ENCODE peak calls at places on chromosomes 11 and 22, in five cellular contexts. One of them, this sample, is unnamed.
A peak's percentile ranks its signal among the peaks of the same experiment; 100 is the strongest.

GRCh38 chr22:43861529-43861928 is 784 bp downstream of the SULT4A1 start:
- DNase-seq in SK-N-SH: peak; percentile 48
- DNase-seq in endothelial cell of umbilical vein: no peak
- DNase-seq in neural progenitor cell: no peak
- DNase-seq in mammary epithelial cell: no peak
- DNase-seq in this sample: peak; percentile 57

GRCh38 chr22:30327864-30328345 is 1.2 kb upstream of the TBC1D10A start:
- DNase-seq in SK-N-SH: peak; percentile 35
- DNase-seq in endothelial cell of umbilical vein: no peak
- DNase-seq in neural progenitor cell: peak; percentile 31
- DNase-seq in mammary epithelial cell: peak; percentile 46
- DNase-seq in this sample: no peak

GRCh38 chr11:68721075-68721474 is 30.2 kb downstream of the TESMIN start:
- DNase-seq in SK-N-SH: no peak
- DNase-seq in endothelial cell of umbilical vein: no peak
- DNase-seq in neural progenitor cell: no peak
- DNase-seq in mammary epithelial cell: no peak
- DNase-seq in this sample: no peak

GRCh38 chr11:59553323-59553722 is 42.0 kb downstream of the OR4D9 start:
- DNase-seq in SK-N-SH: no peak
- DNase-seq in endothelial cell of umbilical vein: no peak
- DNase-seq in neural progenitor cell: no peak
- DNase-seq in mammary epithelial cell: no peak
- DNase-seq in this sample: no peak

GRCh38 chr11:102111011-102111786 is 952 bp downstream of the YAP1 start:
- DNase-seq in SK-N-SH: peak; percentile 50
- DNase-seq in endothelial cell of umbilical vein: peak; percentile 77
- DNase-seq in neural progenitor cell: peak; percentile 93
- DNase-seq in mammary epithelial cell: peak; percentile 72
- DNase-seq in this sample: peak; percentile 84

GRCh38 chr11:93906486-93906885 is 56.1 kb upstream of the VSTM5 start:
- DNase-seq in SK-N-SH: no peak
- DNase-seq in endothelial cell of umbilical vein: no peak
- DNase-seq in neural progenitor cell: no peak
- DNase-seq in mammary epithelial cell: no peak
- DNase-seq in this sample: peak; percentile 42

GRCh38 chr11:34639545-34639944 is 18.7 kb downstream of the EHF start:
- DNase-seq in SK-N-SH: no peak
- DNase-seq in endothelial cell of umbilical vein: no peak
- DNase-seq in neural progenitor cell: no peak
- DNase-seq in mammary epithelial cell: no peak
- DNase-seq in this sample: no peak

GRCh38 chr22:42462016-42462415 is 29.8 kb upstream of the NFAM1 start:
- DNase-seq in SK-N-SH: peak; percentile 58
- DNase-seq in endothelial cell of umbilical vein: no peak
- DNase-seq in neural progenitor cell: peak; percentile 41
- DNase-seq in mammary epithelial cell: no peak
- DNase-seq in this sample: no peak

GRCh38 chr22:41976961-41977566 is 7.8 kb downstream of the SEPTIN3 start:
- DNase-seq in SK-N-SH: peak; percentile 70
- DNase-seq in endothelial cell of umbilical vein: no peak
- DNase-seq in neural progenitor cell: peak; percentile 42
- DNase-seq in mammary epithelial cell: no peak
- DNase-seq in this sample: no peak

GRCh38 chr11:59172345-59173079 is 580 bp downstream of the DTX4 start:
- DNase-seq in SK-N-SH: peak; percentile 63
- DNase-seq in endothelial cell of umbilical vein: no peak
- DNase-seq in neural progenitor cell: peak; percentile 51
- DNase-seq in mammary epithelial cell: peak; percentile 27
- DNase-seq in this sample: no peak

GRCh38 chr22:31036671-31037550 is 44.2 kb upstream of the SMTN start:
- DNase-seq in SK-N-SH: no peak
- DNase-seq in endothelial cell of umbilical vein: no peak
- DNase-seq in neural progenitor cell: no peak
- DNase-seq in mammary epithelial cell: peak; percentile 67
- DNase-seq in this sample: peak; percentile 33

GRCh38 chr11:112635338-112635737 is 325.9 kb upstream of the NCAM1 start:
- DNase-seq in SK-N-SH: no peak
- DNase-seq in endothelial cell of umbilical vein: no peak
- DNase-seq in neural progenitor cell: no peak
- DNase-seq in mammary epithelial cell: no peak
- DNase-seq in this sample: no peak

GRCh38 chr11:36150986-36151385 is 138.2 kb downstream of the COMMD9 start:
- DNase-seq in SK-N-SH: no peak
- DNase-seq in endothelial cell of umbilical vein: no peak
- DNase-seq in neural progenitor cell: no peak
- DNase-seq in mammary epithelial cell: no peak
- DNase-seq in this sample: no peak

GRCh38 chr11:48148749-48149148 is 67.9 kb upstream of the OR4B1 start:
- DNase-seq in SK-N-SH: no peak
- DNase-seq in endothelial cell of umbilical vein: peak; percentile 16
- DNase-seq in neural progenitor cell: no peak
- DNase-seq in mammary epithelial cell: peak; percentile 26
- DNase-seq in this sample: no peak

GRCh38 chr22:25884121-25884520 is 142.1 kb downstream of the MYO18B start:
- DNase-seq in SK-N-SH: no peak
- DNase-seq in endothelial cell of umbilical vein: no peak
- DNase-seq in neural progenitor cell: no peak
- DNase-seq in mammary epithelial cell: no peak
- DNase-seq in this sample: no peak

GRCh38 chr22:42881298-42881697 is 24.2 kb upstream of the ARFGAP3 start:
- DNase-seq in SK-N-SH: no peak
- DNase-seq in endothelial cell of umbilical vein: no peak
- DNase-seq in neural progenitor cell: no peak
- DNase-seq in mammary epithelial cell: no peak
- DNase-seq in this sample: no peak

GRCh38 chr11:103061656-103062055 is 30.3 kb downstream of the DCUN1D5 start:
- DNase-seq in SK-N-SH: no peak
- DNase-seq in endothelial cell of umbilical vein: no peak
- DNase-seq in neural progenitor cell: no peak
- DNase-seq in mammary epithelial cell: no peak
- DNase-seq in this sample: no peak

GRCh38 chr22:19126874-19127273 is 4.2 kb upstream of the TSSK2 start:
- DNase-seq in SK-N-SH: no peak
- DNase-seq in endothelial cell of umbilical vein: no peak
- DNase-seq in neural progenitor cell: no peak
- DNase-seq in mammary epithelial cell: no peak
- DNase-seq in this sample: no peak

GRCh38 chr11:66467756-66468155 is 1.1 kb downstream of the PELI3 start:
- DNase-seq in SK-N-SH: peak; percentile 54
- DNase-seq in endothelial cell of umbilical vein: no peak
- DNase-seq in neural progenitor cell: peak; percentile 75
- DNase-seq in mammary epithelial cell: no peak
- DNase-seq in this sample: no peak

GRCh38 chr11:9313648-9314290 is 624 bp downstream of the TMEM41B start:
- DNase-seq in SK-N-SH: no peak
- DNase-seq in endothelial cell of umbilical vein: peak; percentile 59
- DNase-seq in neural progenitor cell: peak; percentile 63
- DNase-seq in mammary epithelial cell: peak; percentile 30
- DNase-seq in this sample: peak; percentile 27

GRCh38 chr11:122646549-122647340 is 8.8 kb upstream of the UBASH3B start:
- DNase-seq in SK-N-SH: no peak
- DNase-seq in endothelial cell of umbilical vein: no peak
- DNase-seq in neural progenitor cell: no peak
- DNase-seq in mammary epithelial cell: peak; percentile 75
- DNase-seq in this sample: peak; percentile 91

GRCh38 chr11:26753738-26754504 is 32.1 kb upstream of the SLC5A12 start:
- DNase-seq in SK-N-SH: peak; percentile 45
- DNase-seq in endothelial cell of umbilical vein: peak; percentile 35
- DNase-seq in neural progenitor cell: peak; percentile 79
- DNase-seq in mammary epithelial cell: peak; percentile 40
- DNase-seq in this sample: peak; percentile 61
- H3K4me1 ChIP-seq in SK-N-SH: no peaks in the 10 kb centered on the region
- H3K4me1 ChIP-seq in endothelial cell of umbilical vein: no peaks in the 10 kb centered on the region
- H3K4me1 ChIP-seq in neural progenitor cell: no peaks in the 10 kb centered on the region
- H3K4me1 ChIP-seq in mammary epithelial cell: no peaks in the 10 kb centered on the region
- H3K4me1 ChIP-seq in this sample: no peaks in the 10 kb centered on the region

GRCh38 chr11:134890446-134890845 is 478.4 kb upstream of the B3GAT1 start:
- DNase-seq in SK-N-SH: no peak
- DNase-seq in endothelial cell of umbilical vein: no peak
- DNase-seq in neural progenitor cell: no peak
- DNase-seq in mammary epithelial cell: no peak
- DNase-seq in this sample: no peak
- H3K27me3 ChIP-seq in SK-N-SH: no peaks in the 10 kb centered on the region
- H3K27me3 ChIP-seq in endothelial cell of umbilical vein: no peaks in the 10 kb centered on the region
- H3K27me3 ChIP-seq in neural progenitor cell: no peaks in the 10 kb centered on the region
- H3K27me3 ChIP-seq in mammary epithelial cell: no peaks in the 10 kb centered on the region
- H3K27me3 ChIP-seq in this sample: no peaks in the 10 kb centered on the region

DNA sequence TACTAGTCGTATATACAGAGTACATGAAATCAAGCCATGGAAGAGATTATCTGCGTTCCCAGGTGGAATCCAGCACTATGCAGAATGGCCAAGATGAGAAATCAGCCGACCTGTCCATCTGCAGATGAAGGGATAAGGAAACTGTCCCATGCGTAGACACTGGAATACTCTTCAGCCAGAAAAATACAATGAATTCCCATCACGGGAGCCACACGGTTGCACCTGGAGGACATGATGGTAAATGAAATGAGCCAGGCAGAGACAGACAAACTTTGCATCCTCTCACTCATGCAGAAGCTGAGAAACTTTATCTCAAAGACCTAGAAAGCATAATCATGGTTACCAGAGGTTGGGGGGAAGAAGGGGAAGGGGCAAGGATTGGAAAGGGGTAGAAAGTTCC is 111.9 kb upstream of the TOP3B start:
- DNase-seq in SK-N-SH: no peak
- DNase-seq in endothelial cell of umbilical vein: no peak
- DNase-seq in neural progenitor cell: no peak
- DNase-seq in mammary epithelial cell: no peak
- DNase-seq in this sample: no peak
- H3K9ac ChIP-seq in SK-N-SH: no peak overlapping the region
- H3K9ac ChIP-seq in endothelial cell of umbilical vein: no peak overlapping the region
- H3K9ac ChIP-seq in neural progenitor cell: no peak overlapping the region
- H3K9ac ChIP-seq in mammary epithelial cell: no peak overlapping the region
- H3K9ac ChIP-seq in this sample: no peak overlapping the region

GRCh38 chr22:46618104-46618647 is 2.0 kb upstream of the GRAMD4 start:
- DNase-seq in SK-N-SH: no peak
- DNase-seq in endothelial cell of umbilical vein: no peak
- DNase-seq in neural progenitor cell: no peak
- DNase-seq in mammary epithelial cell: no peak
- DNase-seq in this sample: no peak

GRCh38 chr22:46619830-46620501 is at the start of gene GRAMD4:
- DNase-seq in SK-N-SH: peak; percentile 95
- DNase-seq in endothelial cell of umbilical vein: no peak
- DNase-seq in neural progenitor cell: peak; percentile 55
- DNase-seq in mammary epithelial cell: no peak
- DNase-seq in this sample: peak; percentile 35

GRCh38 chr22:46619240-46619829 is 851 bp upstream of the GRAMD4 start:
- DNase-seq in SK-N-SH: no peak
- DNase-seq in endothelial cell of umbilical vein: no peak
- DNase-seq in neural progenitor cell: no peak
- DNase-seq in mammary epithelial cell: no peak
- DNase-seq in this sample: no peak

GRCh38 chr22:46617250-46618103 is 2.7 kb upstream of the GRAMD4 start:
- DNase-seq in SK-N-SH: no peak
- DNase-seq in endothelial cell of umbilical vein: no peak
- DNase-seq in neural progenitor cell: no peak
- DNase-seq in mammary epithelial cell: no peak
- DNase-seq in this sample: no peak

DNA sequence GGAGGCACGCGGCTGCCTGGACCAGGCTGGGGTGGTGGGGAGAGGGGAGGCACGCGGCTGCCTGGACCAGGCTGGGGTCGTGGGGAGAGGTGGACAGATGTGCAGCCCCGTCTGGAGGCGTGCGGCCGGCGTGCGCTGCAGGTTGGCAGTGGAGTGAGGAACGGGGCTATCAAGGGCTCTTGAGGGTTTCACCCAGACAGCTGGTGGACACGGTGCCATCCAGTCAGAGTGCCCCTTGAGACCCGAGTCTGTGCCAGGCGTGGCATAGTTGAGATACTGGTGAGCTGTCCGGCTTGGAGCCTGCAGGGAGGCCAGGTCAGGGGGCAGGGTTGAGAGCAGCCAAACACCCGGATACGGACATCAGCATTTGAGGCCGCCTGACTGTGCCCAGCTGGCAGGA is 1.5 kb upstream of the GRAMD4 start:
- DNase-seq in SK-N-SH: no peak
- DNase-seq in endothelial cell of umbilical vein: no peak
- DNase-seq in neural progenitor cell: no peak
- DNase-seq in mammary epithelial cell: no peak
- DNase-seq in this sample: no peak
- H3K4me1 ChIP-seq in SK-N-SH: no peaks in the 10 kb centered on the region
- H3K4me1 ChIP-seq in endothelial cell of umbilical vein: peaks cover 6% of the 10 kb centered on the region
- H3K4me1 ChIP-seq in neural progenitor cell: peaks cover 16% of the 10 kb centered on the region
- H3K4me1 ChIP-seq in mammary epithelial cell: peaks cover 14% of the 10 kb centered on the region
- H3K4me1 ChIP-seq in this sample: no peaks in the 10 kb centered on the region

GRCh38 chr11:64743591-64744543 is at the start of gene RASGRP2:
- DNase-seq in SK-N-SH: peak; percentile 84
- DNase-seq in endothelial cell of umbilical vein: peak; percentile 30
- DNase-seq in neural progenitor cell: peak; percentile 58
- DNase-seq in mammary epithelial cell: no peak
- DNase-seq in this sample: no peak

GRCh38 chr11:64745219-64745522 is 1.2 kb upstream of the RASGRP2 start:
- DNase-seq in SK-N-SH: peak; percentile 81
- DNase-seq in endothelial cell of umbilical vein: peak; percentile 32
- DNase-seq in neural progenitor cell: no peak
- DNase-seq in mammary epithelial cell: no peak
- DNase-seq in this sample: no peak

GRCh38 chr11:64742940-64743590 is 877 bp downstream of the RASGRP2 start:
- DNase-seq in SK-N-SH: peak; percentile 93
- DNase-seq in endothelial cell of umbilical vein: peak; percentile 32
- DNase-seq in neural progenitor cell: peak; percentile 70
- DNase-seq in mammary epithelial cell: peak; percentile 28
- DNase-seq in this sample: no peak

GRCh38 chr11:64745523-64746328 is 1.8 kb upstream of the RASGRP2 start:
- DNase-seq in SK-N-SH: peak; percentile 96
- DNase-seq in endothelial cell of umbilical vein: peak; percentile 64
- DNase-seq in neural progenitor cell: peak; percentile 85
- DNase-seq in mammary epithelial cell: no peak
- DNase-seq in this sample: peak; percentile 49

GRCh38 chr11:64744544-64745218 is 739 bp upstream of the RASGRP2 start:
- DNase-seq in SK-N-SH: peak; percentile 86
- DNase-seq in endothelial cell of umbilical vein: no peak
- DNase-seq in neural progenitor cell: peak; percentile 64
- DNase-seq in mammary epithelial cell: no peak
- DNase-seq in this sample: no peak
- H3K27me3 ChIP-seq in SK-N-SH: peaks cover 8% of the 10 kb centered on the region
- H3K27me3 ChIP-seq in endothelial cell of umbilical vein: peaks cover 32% of the 10 kb centered on the region
- H3K27me3 ChIP-seq in neural progenitor cell: peaks cover 77% of the 10 kb centered on the region
- H3K27me3 ChIP-seq in mammary epithelial cell: peaks cover 18% of the 10 kb centered on the region
- H3K27me3 ChIP-seq in this sample: peaks cover 18% of the 10 kb centered on the region